ENCODE peak calls at places on chromosomes 5 and 9, in five cellular contexts. One of them, this sample, is unnamed.

GRCh38 chr5:80747922-80748321 is 93.1 kb upstream of the DHFR start:
- DNase-seq in upper lobe of left lung: no peak
- DNase-seq in neuronal stem cell: peak
- DNase-seq in heart left ventricle: no peak
- DNase-seq in mammary epithelial cell: no peak
- DNase-seq in this sample: no peak

GRCh38 chr5:433836-434235 is 9.1 kb upstream of the EXOC3 start:
- DNase-seq in upper lobe of left lung: no peak
- DNase-seq in neuronal stem cell: no peak
- DNase-seq in heart left ventricle: peak
- DNase-seq in mammary epithelial cell: no peak
- DNase-seq in this sample: no peak

GRCh38 chr5:83099001-83099400 is 21.7 kb downstream of the XRCC4 start:
- DNase-seq in upper lobe of left lung: no peak
- DNase-seq in neuronal stem cell: no peak
- DNase-seq in heart left ventricle: no peak
- DNase-seq in mammary epithelial cell: no peak
- DNase-seq in this sample: no peak

GRCh38 chr5:9765421-9765820 is 135.3 kb upstream of the TAS2R1 start:
- DNase-seq in upper lobe of left lung: no peak
- DNase-seq in neuronal stem cell: no peak
- DNase-seq in heart left ventricle: no peak
- DNase-seq in mammary epithelial cell: no peak
- DNase-seq in this sample: no peak

GRCh38 chr9:92530893-92531292 is 4.9 kb downstream of the ECM2 start:
- DNase-seq in upper lobe of left lung: no peak
- DNase-seq in neuronal stem cell: no peak
- DNase-seq in heart left ventricle: no peak
- DNase-seq in mammary epithelial cell: no peak
- DNase-seq in this sample: no peak

GRCh38 chr5:83306572-83307241 is 164.8 kb upstream of the VCAN start:
- DNase-seq in upper lobe of left lung: peak
- DNase-seq in neuronal stem cell: no peak
- DNase-seq in heart left ventricle: no peak
- DNase-seq in mammary epithelial cell: peak
- DNase-seq in this sample: no peak

GRCh38 chr9:93952119-93952783 is 2.9 kb downstream of the BARX1 start:
- DNase-seq in upper lobe of left lung: no peak
- DNase-seq in neuronal stem cell: no peak
- DNase-seq in heart left ventricle: no peak
- DNase-seq in mammary epithelial cell: no peak
- DNase-seq in this sample: no peak

GRCh38 chr9:114075602-114076001 is 2.5 kb downstream of the AMBP start:
- DNase-seq in upper lobe of left lung: no peak
- DNase-seq in neuronal stem cell: no peak
- DNase-seq in heart left ventricle: no peak
- DNase-seq in mammary epithelial cell: no peak
- DNase-seq in this sample: no peak

GRCh38 chr5:74075900-74076484 is 450.0 kb downstream of the ARHGEF28 start:
- DNase-seq in upper lobe of left lung: no peak
- DNase-seq in neuronal stem cell: no peak
- DNase-seq in heart left ventricle: no peak
- DNase-seq in mammary epithelial cell: peak
- DNase-seq in this sample: peak

GRCh38 chr9:87592554-87593394 is 95.1 kb downstream of the DAPK1 start:
- DNase-seq in upper lobe of left lung: peak
- DNase-seq in neuronal stem cell: no peak
- DNase-seq in heart left ventricle: peak
- DNase-seq in mammary epithelial cell: no peak
- DNase-seq in this sample: no peak

GRCh38 chr9:17063535-17064135 is 71.2 kb upstream of the CNTLN start:
- DNase-seq in upper lobe of left lung: no peak
- DNase-seq in neuronal stem cell: peak
- DNase-seq in heart left ventricle: no peak
- DNase-seq in mammary epithelial cell: peak
- DNase-seq in this sample: no peak

GRCh38 chr5:156888520-156888919 is 38.4 kb downstream of the PPP1R2B start:
- DNase-seq in upper lobe of left lung: no peak
- DNase-seq in neuronal stem cell: no peak
- DNase-seq in heart left ventricle: no peak
- DNase-seq in mammary epithelial cell: no peak
- DNase-seq in this sample: no peak

GRCh38 chr9:75591972-75592371 is 298.5 kb upstream of the PCSK5 start:
- DNase-seq in upper lobe of left lung: no peak
- DNase-seq in neuronal stem cell: no peak
- DNase-seq in heart left ventricle: no peak
- DNase-seq in mammary epithelial cell: no peak
- DNase-seq in this sample: no peak

DNA sequence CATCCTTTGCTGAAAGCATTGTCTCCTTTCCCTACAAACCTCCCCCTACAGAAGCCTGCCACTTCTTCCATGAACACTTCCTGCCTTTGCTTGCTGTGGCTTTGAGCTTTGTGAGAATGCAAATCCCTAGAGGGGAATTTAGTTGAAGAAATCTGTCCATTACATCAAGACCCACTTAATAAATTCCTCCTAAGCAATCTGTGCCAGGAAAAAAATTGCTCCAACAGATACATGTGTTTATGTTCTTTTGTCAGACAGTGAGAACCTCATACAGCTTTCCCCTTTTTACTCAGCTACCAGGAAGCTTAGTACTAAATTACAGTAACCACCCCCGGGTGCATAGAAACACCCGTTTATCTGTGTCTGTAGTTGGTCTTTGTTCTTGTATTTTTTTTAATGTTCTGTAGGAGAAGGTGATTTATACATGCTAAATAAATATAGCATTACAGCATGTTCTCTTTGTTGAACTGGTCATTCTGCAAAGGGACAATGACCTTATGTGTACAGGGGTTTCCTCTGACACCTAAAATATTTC is 43.9 kb downstream of the SH3TC2 start:
- DNase-seq in upper lobe of left lung: no peak
- DNase-seq in neuronal stem cell: no peak
- DNase-seq in heart left ventricle: no peak
- DNase-seq in mammary epithelial cell: no peak
- DNase-seq in this sample: no peak
- H3K27ac ChIP-seq in upper lobe of left lung: no peak
- H3K27ac ChIP-seq in neuronal stem cell: no peak
- H3K27ac ChIP-seq in heart left ventricle: no peak
- H3K27ac ChIP-seq in mammary epithelial cell: no peak
- H3K27ac ChIP-seq in this sample: no peak

GRCh38 chr9:2039294-2040180 is 24.4 kb downstream of the SMARCA2 start:
- DNase-seq in upper lobe of left lung: no peak
- DNase-seq in neuronal stem cell: no peak
- DNase-seq in heart left ventricle: peak
- DNase-seq in mammary epithelial cell: no peak
- DNase-seq in this sample: no peak
- H3K27ac ChIP-seq in upper lobe of left lung: no peak
- H3K27ac ChIP-seq in neuronal stem cell: no peak
- H3K27ac ChIP-seq in heart left ventricle: no peak
- H3K27ac ChIP-seq in mammary epithelial cell: no peak
- H3K27ac ChIP-seq in this sample: no peak

DNA sequence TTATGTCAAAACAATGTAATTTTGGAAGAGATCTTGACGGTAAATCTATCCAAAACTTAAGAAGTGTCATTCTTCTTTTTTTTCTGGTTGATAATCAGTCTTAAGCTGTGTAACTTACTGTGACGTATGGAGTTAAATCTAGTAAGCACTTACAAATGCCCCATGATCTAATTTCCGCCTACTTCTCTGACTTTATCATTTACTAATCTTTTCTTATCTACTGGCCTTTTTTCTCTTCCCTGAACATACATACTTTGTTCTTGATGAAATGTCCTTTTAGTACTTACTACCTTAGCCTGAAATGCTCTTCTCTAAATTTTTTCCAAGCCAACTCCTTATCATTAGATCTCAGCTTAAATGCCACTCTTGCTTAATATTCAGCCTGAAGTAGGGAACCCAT is 27.5 kb downstream of the AP3S1 start:
- DNase-seq in upper lobe of left lung: no peak
- DNase-seq in neuronal stem cell: no peak
- DNase-seq in heart left ventricle: no peak
- DNase-seq in mammary epithelial cell: no peak
- DNase-seq in this sample: no peak
- H3K27ac ChIP-seq in upper lobe of left lung: no peak
- H3K27ac ChIP-seq in neuronal stem cell: no peak
- H3K27ac ChIP-seq in heart left ventricle: no peak
- H3K27ac ChIP-seq in mammary epithelial cell: no peak
- H3K27ac ChIP-seq in this sample: no peak

GRCh38 chr9:130446111-130446861 is 1.5 kb downstream of the ASS1 start:
- DNase-seq in upper lobe of left lung: peak
- DNase-seq in neuronal stem cell: no peak
- DNase-seq in heart left ventricle: peak
- DNase-seq in mammary epithelial cell: peak
- DNase-seq in this sample: no peak
- H3K27ac ChIP-seq in upper lobe of left lung: peak
- H3K27ac ChIP-seq in neuronal stem cell: peak
- H3K27ac ChIP-seq in heart left ventricle: peak
- H3K27ac ChIP-seq in mammary epithelial cell: peak
- H3K27ac ChIP-seq in this sample: peak

GRCh38 chr9:98070704-98071103 is 14.2 kb downstream of the NANS start:
- DNase-seq in upper lobe of left lung: no peak
- DNase-seq in neuronal stem cell: no peak
- DNase-seq in heart left ventricle: no peak
- DNase-seq in mammary epithelial cell: no peak
- DNase-seq in this sample: no peak

GRCh38 chr9:98071737-98072136 is 15.2 kb downstream of the NANS start:
- DNase-seq in upper lobe of left lung: no peak
- DNase-seq in neuronal stem cell: no peak
- DNase-seq in heart left ventricle: no peak
- DNase-seq in mammary epithelial cell: no peak
- DNase-seq in this sample: no peak

GRCh38 chr9:98078895-98079294 is 22.4 kb downstream of the NANS start:
- DNase-seq in upper lobe of left lung: no peak
- DNase-seq in neuronal stem cell: no peak
- DNase-seq in heart left ventricle: no peak
- DNase-seq in mammary epithelial cell: no peak
- DNase-seq in this sample: no peak

GRCh38 chr9:98075332-98075805 is 18.8 kb downstream of the NANS start:
- DNase-seq in upper lobe of left lung: no peak
- DNase-seq in neuronal stem cell: no peak
- DNase-seq in heart left ventricle: no peak
- DNase-seq in mammary epithelial cell: peak
- DNase-seq in this sample: no peak

GRCh38 chr9:98074119-98074990 is 17.8 kb downstream of the NANS start:
- DNase-seq in upper lobe of left lung: peak
- DNase-seq in neuronal stem cell: peak
- DNase-seq in heart left ventricle: peak
- DNase-seq in mammary epithelial cell: peak
- DNase-seq in this sample: no peak
- H3K27ac ChIP-seq in upper lobe of left lung: peak
- H3K27ac ChIP-seq in neuronal stem cell: no peak
- H3K27ac ChIP-seq in heart left ventricle: no peak
- H3K27ac ChIP-seq in mammary epithelial cell: no peak
- H3K27ac ChIP-seq in this sample: peak

GRCh38 chr9:22147818-22148573 is 138.9 kb upstream of the CDKN2B start:
- DNase-seq in upper lobe of left lung: no peak
- DNase-seq in neuronal stem cell: no peak
- DNase-seq in heart left ventricle: no peak
- DNase-seq in mammary epithelial cell: peak
- DNase-seq in this sample: peak
- H3K27ac ChIP-seq in upper lobe of left lung: no peak
- H3K27ac ChIP-seq in neuronal stem cell: no peak
- H3K27ac ChIP-seq in heart left ventricle: no peak
- H3K27ac ChIP-seq in mammary epithelial cell: peak
- H3K27ac ChIP-seq in this sample: peak

GRCh38 chr9:97556036-97556720 is 54.7 kb downstream of the TMOD1 start:
- DNase-seq in upper lobe of left lung: no peak
- DNase-seq in neuronal stem cell: no peak
- DNase-seq in heart left ventricle: no peak
- DNase-seq in mammary epithelial cell: no peak
- DNase-seq in this sample: no peak
- H3K27ac ChIP-seq in upper lobe of left lung: no peak
- H3K27ac ChIP-seq in neuronal stem cell: no peak
- H3K27ac ChIP-seq in heart left ventricle: peak
- H3K27ac ChIP-seq in mammary epithelial cell: no peak
- H3K27ac ChIP-seq in this sample: no peak

GRCh38 chr9:109094268-109094667 is 25.5 kb downstream of the TMEM245 start:
- DNase-seq in upper lobe of left lung: no peak
- DNase-seq in neuronal stem cell: no peak
- DNase-seq in heart left ventricle: no peak
- DNase-seq in mammary epithelial cell: no peak
- DNase-seq in this sample: no peak
- H3K27ac ChIP-seq in upper lobe of left lung: no peak
- H3K27ac ChIP-seq in neuronal stem cell: no peak
- H3K27ac ChIP-seq in heart left ventricle: peak
- H3K27ac ChIP-seq in mammary epithelial cell: no peak
- H3K27ac ChIP-seq in this sample: no peak

DNA sequence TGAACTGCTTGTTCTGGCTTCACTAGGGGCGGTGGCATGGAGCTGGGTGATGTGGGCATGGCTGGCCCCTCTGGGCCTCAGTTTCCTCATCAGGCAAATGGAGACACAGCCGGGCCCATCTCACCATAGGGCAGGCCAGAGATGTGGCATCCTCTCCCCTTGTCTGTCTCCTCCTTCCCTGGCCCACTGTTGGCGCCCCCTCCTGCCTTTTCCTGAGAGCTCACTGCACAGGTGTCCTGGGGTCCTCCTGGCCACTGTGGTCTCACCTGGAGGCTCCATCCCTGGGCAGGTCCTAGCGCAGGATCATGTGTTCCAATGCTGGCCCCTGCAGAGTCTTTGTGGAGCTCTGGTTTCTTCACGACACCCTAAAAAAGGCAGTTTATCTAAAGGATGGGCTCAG is 53.5 kb downstream of the NEK6 start:
- DNase-seq in upper lobe of left lung: no peak
- DNase-seq in neuronal stem cell: no peak
- DNase-seq in heart left ventricle: no peak
- DNase-seq in mammary epithelial cell: no peak
- DNase-seq in this sample: no peak
- H3K27ac ChIP-seq in upper lobe of left lung: no peak
- H3K27ac ChIP-seq in neuronal stem cell: no peak
- H3K27ac ChIP-seq in heart left ventricle: no peak
- H3K27ac ChIP-seq in mammary epithelial cell: no peak
- H3K27ac ChIP-seq in this sample: no peak

This sample was measured in epithelial cell of prostate.